ENCODE peak calls at places on chromosomes 11 and 22, in ten cellular contexts. One of them, this sample, is unnamed.

GRCh38 chr11:129639300-129639699 is 176.3 kb upstream of the TMEM45B start:
- DNase-seq in right lobe of liver: no peak
- DNase-seq in heart left ventricle: no peak
- DNase-seq in ovary: no peak
- DNase-seq in IMR-90: peak; percentile 99
- DNase-seq in spleen: no peak
- DNase-seq in suprapubic skin: no peak
- DNase-seq in esophagus squamous epithelium: no peak
- DNase-seq in A549: peak; percentile 28
- DNase-seq in endothelial cell of umbilical vein: peak; percentile 94
- DNase-seq in this sample: no peak

GRCh38 chr11:131295986-131296385 is 74.4 kb upstream of the NTM start:
- DNase-seq in right lobe of liver: no peak
- DNase-seq in heart left ventricle: no peak
- DNase-seq in ovary: no peak
- DNase-seq in IMR-90: no peak
- DNase-seq in spleen: no peak
- DNase-seq in suprapubic skin: no peak
- DNase-seq in esophagus squamous epithelium: no peak
- DNase-seq in A549: no peak
- DNase-seq in endothelial cell of umbilical vein: no peak
- DNase-seq in this sample: no peak

GRCh38 chr11:67120881-67121710 is 2.0 kb downstream of the KDM2A start:
- DNase-seq in right lobe of liver: no peak
- DNase-seq in heart left ventricle: no peak
- DNase-seq in ovary: no peak
- DNase-seq in IMR-90: peak; percentile 45
- DNase-seq in spleen: no peak
- DNase-seq in suprapubic skin: peak; percentile 51
- DNase-seq in esophagus squamous epithelium: no peak
- DNase-seq in A549: no peak
- DNase-seq in endothelial cell of umbilical vein: peak; percentile 57
- DNase-seq in this sample: no peak

GRCh38 chr22:29157759-29158535 is 47.7 kb upstream of the EMID1 start:
- DNase-seq in right lobe of liver: no peak
- DNase-seq in heart left ventricle: no peak
- DNase-seq in ovary: no peak
- DNase-seq in IMR-90: no peak
- DNase-seq in spleen: peak; percentile 41
- DNase-seq in suprapubic skin: peak; percentile 28
- DNase-seq in esophagus squamous epithelium: no peak
- DNase-seq in A549: no peak
- DNase-seq in endothelial cell of umbilical vein: no peak
- DNase-seq in this sample: no peak

GRCh38 chr22:44218071-44218470 is 37.3 kb downstream of the PARVG start:
- DNase-seq in right lobe of liver: no peak
- DNase-seq in heart left ventricle: no peak
- DNase-seq in ovary: no peak
- DNase-seq in IMR-90: no peak
- DNase-seq in spleen: no peak
- DNase-seq in suprapubic skin: no peak
- DNase-seq in esophagus squamous epithelium: no peak
- DNase-seq in A549: no peak
- DNase-seq in endothelial cell of umbilical vein: no peak
- DNase-seq in this sample: no peak

GRCh38 chr11:108591893-108592292 is 1.7 kb downstream of the EXPH5 start:
- DNase-seq in right lobe of liver: no peak
- DNase-seq in heart left ventricle: no peak
- DNase-seq in ovary: no peak
- DNase-seq in IMR-90: no peak
- DNase-seq in spleen: no peak
- DNase-seq in suprapubic skin: no peak
- DNase-seq in esophagus squamous epithelium: no peak
- DNase-seq in A549: no peak
- DNase-seq in endothelial cell of umbilical vein: no peak
- DNase-seq in this sample: no peak

GRCh38 chr11:128831781-128832497 is 35.2 kb downstream of the KCNJ1 start:
- DNase-seq in right lobe of liver: no peak
- DNase-seq in heart left ventricle: no peak
- DNase-seq in ovary: no peak
- DNase-seq in IMR-90: no peak
- DNase-seq in spleen: no peak
- DNase-seq in suprapubic skin: no peak
- DNase-seq in esophagus squamous epithelium: no peak
- DNase-seq in A549: no peak
- DNase-seq in endothelial cell of umbilical vein: peak; percentile 33
- DNase-seq in this sample: no peak

GRCh38 chr11:355581-356458 is 13.5 kb upstream of the B4GALNT4 start:
- DNase-seq in right lobe of liver: peak; percentile 97
- DNase-seq in heart left ventricle: peak; percentile 97
- DNase-seq in ovary: peak; percentile 98
- DNase-seq in IMR-90: peak; percentile 94
- DNase-seq in spleen: peak; percentile 98
- DNase-seq in suprapubic skin: peak; percentile 96
- DNase-seq in esophagus squamous epithelium: peak; percentile 65
- DNase-seq in A549: peak; percentile 84
- DNase-seq in endothelial cell of umbilical vein: peak; percentile 96
- DNase-seq in this sample: peak; percentile 93

GRCh38 chr22:42596376-42596775 is 18.3 kb downstream of the POLDIP3 start:
- DNase-seq in right lobe of liver: no peak
- DNase-seq in heart left ventricle: peak; percentile 72
- DNase-seq in ovary: no peak
- DNase-seq in IMR-90: no peak
- DNase-seq in spleen: no peak
- DNase-seq in suprapubic skin: no peak
- DNase-seq in esophagus squamous epithelium: no peak
- DNase-seq in A549: no peak
- DNase-seq in endothelial cell of umbilical vein: no peak
- DNase-seq in this sample: no peak

GRCh38 chr22:43996981-43997265 is 27.2 kb upstream of the PARVB start:
- DNase-seq in right lobe of liver: no peak
- DNase-seq in heart left ventricle: no peak
- DNase-seq in ovary: no peak
- DNase-seq in IMR-90: no peak
- DNase-seq in spleen: no peak
- DNase-seq in suprapubic skin: no peak
- DNase-seq in esophagus squamous epithelium: no peak
- DNase-seq in A549: no peak
- DNase-seq in endothelial cell of umbilical vein: no peak
- DNase-seq in this sample: no peak

DNA sequence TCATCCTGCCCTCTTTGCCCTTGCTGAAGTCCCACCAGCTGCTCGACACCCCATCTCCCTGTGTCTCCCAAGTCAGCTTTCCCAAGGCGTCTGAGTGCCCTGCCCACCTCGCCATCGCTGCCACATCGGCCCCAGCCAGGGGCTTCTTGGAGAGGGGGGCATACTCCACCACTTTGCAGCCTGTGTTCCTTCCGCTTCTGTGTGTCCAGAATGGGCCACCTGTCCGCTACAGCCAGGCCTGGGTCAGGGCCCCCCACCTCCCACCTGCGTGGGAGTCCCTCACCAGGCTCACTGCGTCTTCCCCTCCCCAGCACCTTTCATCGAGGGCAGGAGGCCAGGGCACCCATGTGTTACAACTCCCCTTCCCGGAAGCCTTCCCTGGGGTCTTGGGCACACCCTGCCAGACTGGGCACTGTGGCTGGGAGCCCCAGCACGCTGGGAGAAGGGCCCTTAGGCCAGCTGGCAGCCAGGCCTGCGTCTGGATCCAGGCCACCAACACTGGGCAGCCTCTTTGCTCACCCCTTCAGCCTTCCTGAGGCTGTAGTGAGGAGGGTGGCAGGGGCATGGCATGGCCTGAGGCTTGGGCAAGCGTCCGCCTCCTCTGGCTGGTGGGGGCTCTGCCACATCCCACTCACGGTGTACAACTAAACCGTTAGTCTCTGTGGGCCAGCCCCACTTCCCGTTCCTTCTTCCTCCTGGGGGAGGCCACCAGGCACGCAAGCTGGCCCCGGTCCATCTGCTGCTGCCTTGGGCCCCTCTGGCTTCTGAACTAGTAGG is 13.4 kb downstream of the CPT1A start:
- DNase-seq in right lobe of liver: no peak
- DNase-seq in heart left ventricle: peak; percentile 71
- DNase-seq in ovary: no peak
- DNase-seq in IMR-90: no peak
- DNase-seq in spleen: peak; percentile 87
- DNase-seq in suprapubic skin: peak; percentile 61
- DNase-seq in esophagus squamous epithelium: no peak
- DNase-seq in A549: no peak
- DNase-seq in endothelial cell of umbilical vein: no peak
- DNase-seq in this sample: no peak
- H3K4me1 ChIP-seq in right lobe of liver: no peaks in the 10 kb centered on the region
- H3K4me1 ChIP-seq in heart left ventricle: peaks cover 42% of the 10 kb centered on the region
- H3K4me1 ChIP-seq in ovary: peaks cover 23% of the 10 kb centered on the region
- H3K4me1 ChIP-seq in IMR-90: peaks cover 3% of the 10 kb centered on the region
- H3K4me1 ChIP-seq in spleen: peaks cover 20% of the 10 kb centered on the region
- H3K4me1 ChIP-seq in suprapubic skin: peaks cover 38% of the 10 kb centered on the region
- H3K4me1 ChIP-seq in esophagus squamous epithelium: peaks cover 14% of the 10 kb centered on the region
- H3K4me1 ChIP-seq in A549: peaks cover 8% of the 10 kb centered on the region
- H3K4me1 ChIP-seq in endothelial cell of umbilical vein: no peaks in the 10 kb centered on the region
- H3K4me1 ChIP-seq in this sample: no peaks in the 10 kb centered on the region

DNA sequence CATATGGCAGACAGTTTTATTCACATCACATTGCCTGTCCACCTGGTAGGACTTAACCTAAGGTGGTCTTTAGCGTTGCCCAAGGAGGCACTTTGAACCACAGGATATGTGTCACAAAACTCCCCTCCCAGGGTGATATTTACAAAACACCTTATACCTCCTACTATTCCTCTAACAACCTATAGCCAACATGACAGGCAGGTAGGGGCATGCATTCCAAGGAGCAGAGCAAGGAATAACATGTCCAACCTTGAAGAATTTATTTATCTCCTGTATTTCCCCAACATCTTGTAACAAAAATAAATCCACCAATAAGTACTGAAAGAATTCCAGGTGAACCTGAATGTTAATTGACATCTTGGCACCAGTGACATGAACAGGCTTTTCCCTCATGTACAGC is 60.5 kb downstream of the SVIP start:
- DNase-seq in right lobe of liver: no peak
- DNase-seq in heart left ventricle: no peak
- DNase-seq in ovary: no peak
- DNase-seq in IMR-90: no peak
- DNase-seq in spleen: no peak
- DNase-seq in suprapubic skin: no peak
- DNase-seq in esophagus squamous epithelium: no peak
- DNase-seq in A549: no peak
- DNase-seq in endothelial cell of umbilical vein: no peak
- DNase-seq in this sample: no peak
- TF ChIP-seq POLR2A in right lobe of liver: no peak
- TF ChIP-seq POLR2A in heart left ventricle: no peak
- TF ChIP-seq POLR2A in ovary: no peak
- TF ChIP-seq POLR2A in IMR-90: no peak
- TF ChIP-seq POLR2A in spleen: no peak
- TF ChIP-seq POLR2A in suprapubic skin: no peak
- TF ChIP-seq POLR2A in esophagus squamous epithelium: no peak
- TF ChIP-seq POLR2A in A549: no peak
- TF ChIP-seq POLR2A in endothelial cell of umbilical vein: no peak
- TF ChIP-seq POLR2A in this sample: no peak

GRCh38 chr22:40444483-40444787 is 74.0 kb downstream of the SGSM3 start:
- DNase-seq in right lobe of liver: no peak
- DNase-seq in heart left ventricle: no peak
- DNase-seq in ovary: no peak
- DNase-seq in IMR-90: no peak
- DNase-seq in spleen: no peak
- DNase-seq in suprapubic skin: no peak
- DNase-seq in esophagus squamous epithelium: no peak
- DNase-seq in A549: no peak
- DNase-seq in endothelial cell of umbilical vein: no peak
- DNase-seq in this sample: no peak
- H3K4me1 ChIP-seq in right lobe of liver: no peaks in the 10 kb centered on the region
- H3K4me1 ChIP-seq in heart left ventricle: peaks cover 56% of the 10 kb centered on the region
- H3K4me1 ChIP-seq in ovary: peaks cover 2% of the 10 kb centered on the region
- H3K4me1 ChIP-seq in IMR-90: peaks cover 9% of the 10 kb centered on the region
- H3K4me1 ChIP-seq in spleen: peaks cover 8% of the 10 kb centered on the region
- H3K4me1 ChIP-seq in suprapubic skin: peaks cover 38% of the 10 kb centered on the region
- H3K4me1 ChIP-seq in esophagus squamous epithelium: peaks cover 3% of the 10 kb centered on the region
- H3K4me1 ChIP-seq in A549: peaks cover 21% of the 10 kb centered on the region
- H3K4me1 ChIP-seq in endothelial cell of umbilical vein: no peaks in the 10 kb centered on the region
- H3K4me1 ChIP-seq in this sample: no peaks in the 10 kb centered on the region

GRCh38 chr22:32411388-32411787 is 659 bp downstream of the RTCB start:
- DNase-seq in right lobe of liver: no peak
- DNase-seq in heart left ventricle: no peak
- DNase-seq in ovary: no peak
- DNase-seq in IMR-90: peak; percentile 40
- DNase-seq in spleen: no peak
- DNase-seq in suprapubic skin: no peak
- DNase-seq in esophagus squamous epithelium: no peak
- DNase-seq in A549: no peak
- DNase-seq in endothelial cell of umbilical vein: peak; percentile 50
- DNase-seq in this sample: no peak

GRCh38 chr22:32410459-32410858 is 1.6 kb downstream of the RTCB start:
- DNase-seq in right lobe of liver: no peak
- DNase-seq in heart left ventricle: no peak
- DNase-seq in ovary: no peak
- DNase-seq in IMR-90: no peak
- DNase-seq in spleen: no peak
- DNase-seq in suprapubic skin: no peak
- DNase-seq in esophagus squamous epithelium: no peak
- DNase-seq in A549: no peak
- DNase-seq in endothelial cell of umbilical vein: no peak
- DNase-seq in this sample: no peak

GRCh38 chr22:32409977-32410376 is 2.1 kb downstream of the RTCB start:
- DNase-seq in right lobe of liver: no peak
- DNase-seq in heart left ventricle: no peak
- DNase-seq in ovary: no peak
- DNase-seq in IMR-90: no peak
- DNase-seq in spleen: no peak
- DNase-seq in suprapubic skin: no peak
- DNase-seq in esophagus squamous epithelium: no peak
- DNase-seq in A549: no peak
- DNase-seq in endothelial cell of umbilical vein: no peak
- DNase-seq in this sample: no peak

GRCh38 chr22:32413715-32414114 is 1.7 kb upstream of the RTCB start:
- DNase-seq in right lobe of liver: no peak
- DNase-seq in heart left ventricle: no peak
- DNase-seq in ovary: no peak
- DNase-seq in IMR-90: peak; percentile 42
- DNase-seq in spleen: no peak
- DNase-seq in suprapubic skin: no peak
- DNase-seq in esophagus squamous epithelium: no peak
- DNase-seq in A549: peak; percentile 10
- DNase-seq in endothelial cell of umbilical vein: peak; percentile 28
- DNase-seq in this sample: no peak

DNA sequence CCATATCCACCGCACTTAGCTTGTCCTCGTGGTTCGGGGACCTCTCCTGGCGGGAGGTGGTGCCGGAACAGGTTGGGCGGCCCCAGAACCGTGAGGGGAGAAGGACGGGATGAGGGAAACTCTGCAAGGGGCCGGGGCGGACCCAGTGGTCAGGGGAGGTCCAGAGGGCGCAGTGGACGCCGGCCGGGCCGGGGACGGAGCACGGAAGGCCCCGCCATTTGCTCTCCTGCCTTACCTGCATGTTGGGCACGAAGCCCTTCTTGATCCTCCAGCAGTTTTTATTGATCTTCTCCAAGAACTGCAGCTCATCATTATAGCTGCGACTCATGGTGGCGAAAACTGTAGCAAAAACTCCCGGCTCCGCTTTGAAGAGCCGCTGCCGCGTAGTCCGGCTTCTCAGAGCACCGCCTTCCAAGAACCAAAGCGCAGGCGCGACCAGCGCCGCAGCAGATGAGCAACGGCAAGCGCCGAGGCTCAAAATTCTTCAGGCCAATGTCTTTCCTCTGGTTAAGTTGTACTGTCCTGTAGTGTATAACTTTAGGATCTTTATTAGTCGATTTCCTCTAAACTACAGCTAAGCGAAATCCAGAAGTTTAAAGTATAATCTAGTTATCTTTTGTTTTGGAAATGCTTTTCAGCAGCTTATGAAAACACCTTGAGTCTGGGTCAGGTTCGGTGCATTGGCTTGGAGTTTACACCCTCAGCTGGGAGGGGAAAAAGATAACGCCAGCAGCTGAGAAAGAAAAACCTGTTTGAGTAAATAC is at the start of gene RTCB:
- DNase-seq in right lobe of liver: peak; percentile 89
- DNase-seq in heart left ventricle: peak; percentile 96
- DNase-seq in ovary: peak; percentile 94
- DNase-seq in IMR-90: peak; percentile 93
- DNase-seq in spleen: peak; percentile 95
- DNase-seq in suprapubic skin: peak; percentile 92
- DNase-seq in esophagus squamous epithelium: peak; percentile 24
- DNase-seq in A549: peak; percentile 56
- DNase-seq in endothelial cell of umbilical vein: peak; percentile 94
- DNase-seq in this sample: peak; percentile 80
- TF ChIP-seq POLR2A in right lobe of liver: peak; percentile 66
- TF ChIP-seq POLR2A in heart left ventricle: peak; percentile 53
- TF ChIP-seq POLR2A in ovary: peak; percentile 24
- TF ChIP-seq POLR2A in IMR-90: peak; percentile 48
- TF ChIP-seq POLR2A in spleen: no peak
- TF ChIP-seq POLR2A in suprapubic skin: no peak
- TF ChIP-seq POLR2A in esophagus squamous epithelium: no peak
- TF ChIP-seq POLR2A in A549: peak; percentile 30
- TF ChIP-seq POLR2A in endothelial cell of umbilical vein: peak; percentile 64
- TF ChIP-seq POLR2A in this sample: no peak

This sample was measured in tibial nerve.